ENCODE peak calls at places on chromosomes 6 and 20, in four cellular contexts. E is glutamatergic neuron, O is fibroblast of mammary gland, G is osteocyte. S is an unnamed sample.
A peak's percentile ranks its signal among the peaks of the same experiment; 100 is the strongest.

GRCh38 chr6:88165877-88166492 is at the start of gene CNR1:
- DNase-seq in E (peak; percentile 83), O (peak; percentile 40), G (no peak), S (peak; percentile 42)

GRCh38 chr20:59580208-59580980 is 23.9 kb upstream of the PHACTR3 start:
- DNase-seq in E (no peak), O (peak; percentile 31), G (no peak), S (no peak)

GRCh38 chr6:44735631-44735963 is 348.1 kb downstream of the CDC5L start:
- DNase-seq in E (no peak), O (peak; percentile 78), G (peak; percentile 72), S (no peak)

GRCh38 chr6:27091661-27092315 is 155.7 kb upstream of the PRSS16 start:
- DNase-seq in E (no peak), O (peak; percentile 95), G (no peak), S (peak; percentile 22)

GRCh38 chr6:29887819-29888581 is 54.3 kb upstream of the HLA-A start:
- DNase-seq in E (peak; percentile 39), O (peak; percentile 24), G (no peak), S (peak; percentile 12)

GRCh38 chr6:75472885-75473284 is 20.7 kb downstream of the FILIP1 start:
- DNase-seq in E (no peak), O (no peak), G (no peak), S (no peak)

GRCh38 chr20:431012-431904 is 23.2 kb downstream of the RBCK1 start:
- DNase-seq in E (peak; percentile 62), O (peak; percentile 64), G (no peak), S (peak; percentile 51)

GRCh38 chr20:63495771-63496403 is 3.0 kb downstream of the EEF1A2 start:
- DNase-seq in E (peak; percentile 84), O (peak; percentile 24), G (no peak), S (peak; percentile 77)

GRCh38 chr6:114364295-114364694 is 21.5 kb upstream of the HS3ST5 start:
- DNase-seq in E (peak; percentile 17), O (peak; percentile 18), G (no peak), S (no peak)

GRCh38 chr6:3534599-3534998 is 77.7 kb upstream of the SLC22A23 start:
- DNase-seq in E (no peak), O (peak; percentile 97), G (no peak), S (no peak)

GRCh38 chr20:4147319-4147718 is 132.0 kb upstream of the RNF24 start:
- DNase-seq in E (no peak), O (no peak), G (no peak), S (no peak)

GRCh38 chr6:132650413-132650812 is 8.6 kb downstream of the TAAR1 start:
- DNase-seq in E (no peak), O (no peak), G (no peak), S (no peak)

GRCh38 chr6:30726506-30727413 is 6.6 kb downstream of the TUBB start:
- DNase-seq in E (no peak), O (no peak), G (no peak), S (no peak)

GRCh38 chr6:25875563-25875905 is 1.5 kb upstream of the SLC17A3 start:
- DNase-seq in E (no peak), O (no peak), G (no peak), S (no peak)

GRCh38 chr6:151974061-151974617 is 166.7 kb downstream of the ESR1 start:
- DNase-seq in E (no peak), O (no peak), G (no peak), S (no peak)

GRCh38 chr6:105250523-105250922 is 70.7 kb upstream of the POPDC3 start:
- DNase-seq in E (no peak), O (peak; percentile 48), G (no peak), S (no peak)

GRCh38 chr6:27836783-27837635 is 75.2 kb downstream of the OR2B2 start:
- DNase-seq in E (peak; percentile 49), O (peak; percentile 95), G (no peak), S (peak; percentile 50)

GRCh38 chr6:53301801-53302537 is 46.8 kb downstream of the ELOVL5 start:
- DNase-seq in E (no peak), O (no peak), G (no peak), S (no peak)

GRCh38 chr20:50911716-50912115 is 19.5 kb downstream of the ADNP start:
- DNase-seq in E (no peak), O (no peak), G (no peak), S (no peak)

GRCh38 chr20:33832113-33832853 is 21.1 kb downstream of the CHMP4B start:
- DNase-seq in E (no peak), O (peak; percentile 23), G (no peak), S (peak; percentile 40)

GRCh38 chr20:44204156-44204831 is 6.3 kb downstream of the OSER1 start:
- DNase-seq in E (no peak), O (peak; percentile 95), G (no peak), S (no peak)

GRCh38 chr6:2765896-2766766 is 938 bp downstream of the WRNIP1 start:
- DNase-seq in E (peak; percentile 61), O (no peak), G (no peak), S (peak; percentile 34)

GRCh38 chr6:14499804-14500203 is 382.2 kb downstream of the CD83 start:
- DNase-seq in E (no peak), O (peak; percentile 65), G (no peak), S (no peak)

GRCh38 chr20:48075591-48076174 is 290.4 kb upstream of the SULF2 start:
- DNase-seq in E (no peak), O (no peak), G (no peak), S (no peak)

GRCh38 chr6:36970892-36971842 is 14.8 kb downstream of the MTCH1 start:
- DNase-seq in E (no peak), O (no peak), G (no peak), S (no peak)

GRCh38 chr6:160421854-160422253 is 73.7 kb downstream of the SLC22A3 start:
- DNase-seq in E (no peak), O (peak; percentile 52), G (no peak), S (no peak)

GRCh38 chr6:45959534-45960195 is 56.0 kb downstream of the CLIC5 start:
- DNase-seq in E (no peak), O (peak; percentile 26), G (no peak), S (no peak)

GRCh38 chr6:111711476-111711875 is 105.8 kb upstream of the TRAF3IP2 start:
- DNase-seq in E (peak; percentile 78), O (no peak), G (no peak), S (peak; percentile 44)

GRCh38 chr6:88677356-88677755 is 286.1 kb downstream of the RNGTT start:
- DNase-seq in E (no peak), O (no peak), G (no peak), S (no peak)

GRCh38 chr20:49344975-49345374 is 67.1 kb upstream of the ZNFX1 start:
- DNase-seq in E (no peak), O (peak; percentile 91), G (peak; percentile 89), S (no peak)

GRCh38 chr6:90106449-90106848 is 190.2 kb downstream of the BACH2 start:
- DNase-seq in E (no peak), O (no peak), G (no peak), S (no peak)

GRCh38 chr20:23027721-23028120 is 7.4 kb upstream of the SSTR4 start:
- DNase-seq in E (no peak), O (no peak), G (no peak), S (no peak)

GRCh38 chr6:131694832-131695426 is 6.3 kb downstream of the OR2A4 start:
- DNase-seq in E (peak; percentile 57), O (peak; percentile 79), G (peak; percentile 86), S (peak; percentile 48)

GRCh38 chr6:31368461-31368860 is 11.5 kb upstream of the HLA-B start:
- DNase-seq in E (no peak), O (no peak), G (no peak), S (no peak)

GRCh38 chr6:11766056-11766455 is 12.5 kb downstream of the ADTRP start:
- DNase-seq in E (no peak), O (no peak), G (no peak), S (no peak)

GRCh38 chr6:150251566-150252186 is 108.8 kb downstream of the PPP1R14C start:
- DNase-seq in E (no peak), O (no peak), G (no peak), S (no peak)

GRCh38 chr6:150249261-150249660 is 106.4 kb downstream of the PPP1R14C start:
- DNase-seq in E (no peak), O (no peak), G (no peak), S (no peak)

GRCh38 chr6:150252714-150253444 is 110.0 kb downstream of the PPP1R14C start:
- DNase-seq in E (no peak), O (peak; percentile 54), G (no peak), S (no peak)

GRCh38 chr6:150248300-150248699 is 105.5 kb downstream of the PPP1R14C start:
- DNase-seq in E (no peak), O (no peak), G (no peak), S (no peak)

DNA sequence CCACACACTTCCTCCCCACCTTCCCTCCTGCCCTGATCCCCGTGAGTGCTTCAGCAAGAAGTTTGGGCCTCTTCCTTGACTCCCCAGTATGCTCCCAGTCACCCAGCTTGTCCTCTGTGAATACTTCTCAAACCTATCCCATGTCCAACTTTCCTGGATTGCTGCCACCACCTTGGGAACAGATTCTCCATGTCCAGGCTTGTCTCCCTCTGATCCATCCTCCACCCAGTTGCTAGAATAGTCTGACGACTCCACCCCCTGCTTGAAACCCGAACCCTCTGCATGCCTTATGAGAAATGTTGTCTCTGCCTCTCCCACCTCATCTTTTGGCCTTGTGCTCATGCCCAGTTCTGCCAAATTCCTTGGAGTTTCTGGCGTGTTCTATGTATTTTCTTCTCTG is 108.0 kb downstream of the PPP1R14C start:
- DNase-seq in E (no peak), O (peak; percentile 73), G (no peak), S (no peak)
- TF ChIP-seq CTCF in E (no peak), O (no peak), G (no peak), S (no peak)

GRCh38 chr20:10609276-10609675 is 64.5 kb downstream of the JAG1 start:
- DNase-seq in E (no peak), O (peak; percentile 87), G (no peak), S (no peak)

GRCh38 chr20:10610266-10610665 is 63.5 kb downstream of the JAG1 start:
- DNase-seq in E (no peak), O (no peak), G (no peak), S (no peak)

GRCh38 chr20:10609726-10610125 is 64.1 kb downstream of the JAG1 start:
- DNase-seq in E (no peak), O (peak; percentile 14), G (no peak), S (no peak)

GRCh38 chr20:10613911-10614310 is 59.9 kb downstream of the JAG1 start:
- DNase-seq in E (no peak), O (no peak), G (no peak), S (no peak)

DNA sequence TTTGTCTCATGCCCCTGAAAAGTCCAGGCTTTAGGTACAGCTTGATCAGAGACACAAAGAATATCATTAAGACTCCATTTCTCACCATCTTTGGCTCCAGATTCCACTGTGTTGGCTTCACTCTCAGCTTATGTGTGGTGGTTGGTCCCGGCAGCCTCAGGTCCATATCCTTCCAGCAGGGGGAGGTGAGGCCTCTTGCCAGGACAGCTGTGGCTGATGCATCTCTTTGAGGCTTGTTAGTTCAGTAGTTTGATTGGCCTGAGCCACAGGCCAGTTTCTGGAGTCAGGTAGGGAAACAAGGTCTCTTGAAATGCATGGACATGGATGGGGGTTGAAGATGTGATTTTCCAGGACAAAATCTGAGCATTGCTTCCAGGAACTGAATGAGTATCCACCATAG is 62.4 kb downstream of the JAG1 start:
- DNase-seq in E (peak; percentile 50), O (peak; percentile 73), G (no peak), S (no peak)
- TF ChIP-seq CTCF in E (peak; percentile 46), O (peak; percentile 62), G (peak; percentile 45), S (peak; percentile 56)

GRCh38 chr20:21693322-21693721 is 12.1 kb upstream of the PAX1 start:
- DNase-seq in E (no peak), O (no peak), G (no peak), S (no peak)
- TF ChIP-seq CTCF in E (peak; percentile 60), O (no peak), G (no peak), S (peak; percentile 58)

GRCh38 chr6:163902993-163903392 is 488.5 kb downstream of the QKI start:
- DNase-seq in E (no peak), O (no peak), G (no peak), S (no peak)
- TF ChIP-seq CTCF in E (no peak), O (no peak), G (no peak), S (no peak)